ENCODE peak calls at places on chromosomes 6 and 20, in four cellular contexts. One of them, this sample, is unnamed.

GRCh38 chr6:92110390-92110789 is 1309.0 kb downstream of the EPHA7 start:
- DNase-seq in H9: no peak
- DNase-seq in ovary: no peak
- DNase-seq in ELR: no peak
- DNase-seq in this sample: no peak

GRCh38 chr20:41408131-41408789 is 41.6 kb upstream of the EMILIN3 start:
- DNase-seq in H9: no peak
- DNase-seq in ELR: no peak
- DNase-seq in ovary: no peak
- DNase-seq in this sample: no peak

GRCh38 chr20:14959506-14960493 is 622.4 kb upstream of the FLRT3 start:
- DNase-seq in H9: no peak
- DNase-seq in ELR: no peak
- DNase-seq in ovary: no peak
- DNase-seq in this sample: no peak

GRCh38 chr20:33908351-33908750 is 85.4 kb upstream of the RALY start:
- DNase-seq in ELR: peak; percentile 48
- DNase-seq in ovary: no peak
- DNase-seq in H9: no peak
- DNase-seq in this sample: no peak

GRCh38 chr6:25866011-25866410 is 8.0 kb downstream of the SLC17A3 start:
- DNase-seq in H9: no peak
- DNase-seq in ovary: no peak
- DNase-seq in ELR: no peak
- DNase-seq in this sample: no peak

GRCh38 chr6:5552243-5552642 is 290.9 kb downstream of the FARS2 start:
- DNase-seq in H9: no peak
- DNase-seq in ovary: no peak
- DNase-seq in ELR: no peak
- DNase-seq in this sample: no peak

GRCh38 chr6:35327349-35328027 is 14.9 kb upstream of the PPARD start:
- DNase-seq in ELR: peak; percentile 73
- DNase-seq in H9: peak; percentile 79
- DNase-seq in ovary: peak; percentile 44
- DNase-seq in this sample: peak; percentile 78

GRCh38 chr6:36984581-36985383 is 1.2 kb downstream of the MTCH1 start:
- DNase-seq in ovary: peak; percentile 73
- DNase-seq in ELR: peak; percentile 94
- DNase-seq in H9: peak; percentile 79
- DNase-seq in this sample: peak; percentile 73

GRCh38 chr6:162962093-162962492 is 234.3 kb downstream of the PACRG start:
- DNase-seq in H9: no peak
- DNase-seq in ovary: no peak
- DNase-seq in ELR: peak; percentile 81
- DNase-seq in this sample: no peak

GRCh38 chr20:3312940-3313656 is 74.1 kb upstream of the SLC4A11 start:
- DNase-seq in H9: no peak
- DNase-seq in ELR: peak; percentile 20
- DNase-seq in ovary: no peak
- DNase-seq in this sample: no peak

GRCh38 chr6:72032056-72032455 is 145.7 kb downstream of the RIMS1 start:
- DNase-seq in H9: no peak
- DNase-seq in ovary: no peak
- DNase-seq in ELR: peak; percentile 15
- DNase-seq in this sample: no peak

GRCh38 chr6:47203266-47203967 is 106.3 kb downstream of the TNFRSF21 start:
- DNase-seq in ELR: no peak
- DNase-seq in ovary: no peak
- DNase-seq in H9: no peak
- DNase-seq in this sample: no peak

GRCh38 chr20:32012159-32012682 is 2.0 kb downstream of the CCM2L start:
- DNase-seq in ELR: no peak
- DNase-seq in ovary: no peak
- DNase-seq in H9: no peak
- DNase-seq in this sample: no peak

GRCh38 chr6:11918021-11918738 is 93.9 kb upstream of the HIVEP1 start:
- DNase-seq in H9: no peak
- DNase-seq in ELR: peak; percentile 84
- DNase-seq in ovary: no peak
- DNase-seq in this sample: no peak

GRCh38 chr20:63968928-63969760 is 586 bp downstream of the ZNF512B start:
- DNase-seq in ELR: peak; percentile 39
- DNase-seq in H9: peak; percentile 32
- DNase-seq in ovary: peak; percentile 71
- DNase-seq in this sample: peak; percentile 64

GRCh38 chr6:126337323-126337722 is 2.6 kb upstream of the CENPW start:
- DNase-seq in ovary: no peak
- DNase-seq in ELR: peak; percentile 12
- DNase-seq in H9: no peak
- DNase-seq in this sample: no peak

GRCh38 chr6:14759976-14760672 is 485.7 kb upstream of the JARID2 start:
- DNase-seq in ELR: no peak
- DNase-seq in H9: no peak
- DNase-seq in ovary: no peak
- DNase-seq in this sample: no peak

GRCh38 chr6:40627316-40627715 is 40.2 kb upstream of the LRFN2 start:
- DNase-seq in ovary: no peak
- DNase-seq in H9: no peak
- DNase-seq in ELR: peak; percentile 79
- DNase-seq in this sample: no peak

GRCh38 chr6:158784505-158784904 is 34.7 kb downstream of the EZR start:
- DNase-seq in H9: no peak
- DNase-seq in ELR: peak; percentile 84
- DNase-seq in ovary: no peak
- DNase-seq in this sample: no peak

GRCh38 chr20:43799150-43799711 is 72.4 kb upstream of the GTSF1L start:
- DNase-seq in ELR: peak; percentile 59
- DNase-seq in ovary: no peak
- DNase-seq in H9: no peak
- DNase-seq in this sample: no peak

GRCh38 chr6:23659125-23659524 is 466.9 kb upstream of the NRSN1 start:
- DNase-seq in H9: peak; percentile 43
- DNase-seq in ovary: no peak
- DNase-seq in ELR: no peak
- DNase-seq in this sample: peak; percentile 42

GRCh38 chr20:64106981-64107735 is at the start of gene NPBWR2:
- DNase-seq in H9: peak; percentile 43
- DNase-seq in ovary: no peak
- DNase-seq in ELR: no peak
- DNase-seq in this sample: peak; percentile 76

GRCh38 chr20:60507087-60507684 is 549.0 kb downstream of the CDH26 start:
- DNase-seq in ELR: no peak
- DNase-seq in ovary: no peak
- DNase-seq in H9: no peak
- DNase-seq in this sample: no peak

GRCh38 chr20:41329435-41330342 is 10.9 kb upstream of the LPIN3 start:
- DNase-seq in ELR: peak; percentile 100
- DNase-seq in H9: no peak
- DNase-seq in ovary: peak; percentile 68
- DNase-seq in this sample: no peak

GRCh38 chr6:7727150-7727950 is 1.5 kb downstream of the BMP6 start:
- DNase-seq in H9: peak; percentile 67
- DNase-seq in ELR: peak; percentile 33
- DNase-seq in ovary: peak; percentile 47
- DNase-seq in this sample: peak; percentile 50